ENCODE peak calls at places on chromosome 3, in six cellular contexts. K is CD8-positive, alpha-beta T cell; C is tibial artery; P is lung; U is esophagus squamous epithelium; B is AG04450. D is an unnamed sample.

GRCh38 chr3:101072299-101072698 is 79.1 kb upstream of the ABI3BP start:
- DNase-seq in K (no peak), B (no peak), U (no peak), P (no peak), C (no peak), D (no peak)

GRCh38 chr3:113844622-113845222 is 6.1 kb downstream of the GRAMD1C start:
- DNase-seq in B (no peak), K (no peak), C (no peak), P (no peak), U (no peak), D (no peak)

GRCh38 chr3:54897028-54897711 is 30.7 kb downstream of the LRTM1 start:
- DNase-seq in B (peak), P (no peak), U (no peak), C (no peak), K (no peak), D (no peak)

GRCh38 chr3:142940472-142940871 is 23.0 kb downstream of the PAQR9 start:
- DNase-seq in C (no peak), K (no peak), B (no peak), U (no peak), P (no peak), D (no peak)

GRCh38 chr3:129563850-129564535 is 21.0 kb downstream of the H1-8 start:
- DNase-seq in P (no peak), B (no peak), U (no peak), C (no peak), K (no peak), D (no peak)

GRCh38 chr3:20054549-20054987 is 14.3 kb downstream of the KAT2B start:
- DNase-seq in B (no peak), K (peak), C (peak), U (peak), P (peak), D (no peak)

GRCh38 chr3:183340222-183340621 is 87.2 kb downstream of the B3GNT5 start:
- DNase-seq in P (no peak), C (no peak), U (no peak), B (no peak), K (no peak), D (no peak)

GRCh38 chr3:140922634-140923033 is 19.0 kb upstream of the SLC25A36 start:
- DNase-seq in U (no peak), K (no peak), B (no peak), P (no peak), C (no peak), D (no peak)

GRCh38 chr3:9064853-9065252 is 101.6 kb upstream of the RAD18 start:
- DNase-seq in P (no peak), C (no peak), K (no peak), B (no peak), U (no peak), D (no peak)

GRCh38 chr3:3356836-3357235 is 177.3 kb upstream of the CRBN start:
- DNase-seq in K (no peak), P (no peak), C (no peak), B (no peak), U (no peak), D (no peak)

GRCh38 chr3:173395073-173395411 is 2.5 kb upstream of the NLGN1 start:
- DNase-seq in U (no peak), C (no peak), B (no peak), P (no peak), K (no peak), D (no peak)

GRCh38 chr3:196667056-196667844 is 27.8 kb downstream of the NRROS start:
- DNase-seq in C (no peak), P (no peak), B (no peak), U (no peak), K (no peak), D (no peak)

GRCh38 chr3:132326251-132326650 is 9.0 kb downstream of the ACP3 start:
- DNase-seq in K (no peak), B (no peak), P (no peak), U (no peak), C (no peak), D (no peak)

GRCh38 chr3:61684386-61684785 is 123.0 kb downstream of the PTPRG start:
- DNase-seq in K (no peak), B (no peak), U (no peak), P (no peak), C (no peak), D (no peak)

GRCh38 chr3:148450819-148451218 is 246.9 kb upstream of the AGTR1 start:
- DNase-seq in B (no peak), C (no peak), K (no peak), P (no peak), U (no peak), D (no peak)

GRCh38 chr3:63809607-63810006 is 9.5 kb upstream of the C3orf49 start:
- DNase-seq in K (no peak), U (no peak), B (no peak), P (no peak), C (no peak), D (peak)

GRCh38 chr3:177420643-177421042 is 223.4 kb upstream of the TBL1XR1 start:
- DNase-seq in B (no peak), K (no peak), C (no peak), U (no peak), P (no peak), D (no peak)

GRCh38 chr3:143084856-143085731 is 34.5 kb upstream of the CHST2 start:
- DNase-seq in U (no peak), P (no peak), K (no peak), C (no peak), B (no peak), D (peak)

GRCh38 chr3:120615863-120616599 is 19.9 kb downstream of the NDUFB4 start:
- DNase-seq in B (no peak), U (no peak), K (no peak), C (peak), P (peak), D (peak)

GRCh38 chr3:69683076-69683806 is 56.0 kb upstream of the MITF start:
- DNase-seq in B (no peak), U (no peak), K (no peak), C (no peak), P (no peak), D (no peak)

GRCh38 chr3:21447471-21448205 is 303.4 kb downstream of the ZNF385D start:
- DNase-seq in P (no peak), B (no peak), C (no peak), K (no peak), U (no peak), D (peak)

GRCh38 chr3:181755959-181756358 is 44.2 kb downstream of the SOX2 start:
- DNase-seq in C (no peak), K (no peak), U (no peak), B (no peak), P (no peak), D (no peak)

DNA sequence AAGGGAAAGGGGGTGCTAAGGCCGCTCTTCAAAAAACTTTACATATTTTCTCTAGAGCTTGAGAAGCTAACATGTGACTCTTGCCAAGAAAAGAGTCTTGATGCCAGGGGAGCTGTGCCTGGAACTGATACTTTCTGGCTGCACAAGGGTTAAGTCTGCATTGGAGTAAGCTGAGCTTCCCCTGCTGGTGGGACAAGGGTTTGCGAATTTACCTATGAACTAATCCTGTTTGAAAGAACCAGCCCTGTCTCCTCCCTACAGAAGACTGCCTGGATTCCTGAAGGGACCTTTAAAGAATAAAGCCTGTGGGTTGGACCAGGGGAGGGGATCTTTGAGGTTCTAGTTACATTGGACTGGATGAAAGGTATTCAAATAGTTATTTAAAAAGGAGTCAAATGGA is 58.3 kb upstream of the EPHA3 start:
- DNase-seq in P (no peak), K (no peak), U (no peak), C (no peak), B (no peak), D (no peak)
- TF ChIP-seq CTCF in P (no peak), K (no peak), U (no peak), C (no peak), B (peak), D (peak)

GRCh38 chr3:42157915-42158538 is 66.9 kb downstream of the TRAK1 start:
- DNase-seq in C (no peak), B (no peak), U (no peak), P (no peak), K (no peak), D (no peak)

GRCh38 chr3:42161050-42161935 is 70.1 kb downstream of the TRAK1 start:
- DNase-seq in C (no peak), B (no peak), K (no peak), P (no peak), U (no peak), D (no peak)

GRCh38 chr3:42159706-42160472 is 68.7 kb downstream of the TRAK1 start:
- DNase-seq in C (peak), P (peak), B (no peak), U (no peak), K (peak), D (no peak)

GRCh38 chr3:42162462-42162861 is 71.3 kb downstream of the TRAK1 start:
- DNase-seq in P (no peak), C (no peak), B (no peak), U (no peak), K (no peak), D (no peak)

DNA sequence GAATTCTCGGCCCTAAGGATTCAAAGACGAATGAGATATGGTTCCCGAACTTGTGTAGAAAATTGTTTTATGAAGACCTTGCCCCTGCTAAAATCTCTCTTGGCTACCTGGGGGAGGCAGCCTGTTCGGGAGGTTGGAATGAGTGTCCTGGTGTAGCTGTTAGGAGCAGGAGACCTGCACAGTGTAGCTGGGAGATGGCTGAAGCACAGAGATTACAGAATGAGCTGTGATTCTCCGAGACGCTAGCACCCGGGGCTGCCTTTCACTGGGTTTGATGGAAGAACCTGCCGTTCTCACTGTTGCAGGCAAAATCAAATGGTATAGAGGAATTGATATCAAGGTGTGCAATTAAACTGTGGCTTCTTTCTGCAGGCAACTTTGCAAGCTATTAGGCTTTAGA is 68.0 kb downstream of the TRAK1 start:
- DNase-seq in P (no peak), B (no peak), C (no peak), K (no peak), U (no peak), D (no peak)
- H3K4me3 ChIP-seq in P (no peak), B (no peak), C (no peak), K (no peak), U (no peak), D (no peak)

DNA sequence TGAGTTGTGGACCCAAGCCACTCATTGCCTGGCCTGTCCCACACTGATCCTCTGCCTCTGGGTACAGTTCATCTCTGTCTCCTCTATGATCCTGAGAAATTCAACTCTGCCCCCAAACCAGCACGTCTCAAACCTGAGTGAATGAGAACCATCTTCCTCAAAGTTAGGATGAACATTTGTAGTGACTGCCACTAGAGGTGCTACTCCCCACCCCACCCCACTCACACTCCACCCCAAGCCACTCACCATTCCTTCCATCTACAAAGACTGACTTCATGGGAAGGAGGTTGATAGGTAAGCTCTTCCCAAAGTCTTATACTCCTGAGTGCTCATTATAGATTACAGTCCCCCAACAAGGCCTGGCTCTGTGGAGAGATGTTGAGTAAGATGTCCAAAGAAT is 43.8 kb downstream of the NEK10 start:
- DNase-seq in B (no peak), U (no peak), P (no peak), K (no peak), C (no peak), D (no peak)
- TF ChIP-seq CTCF in B (peak), U (no peak), P (no peak), K (no peak), C (no peak), D (peak)

DNA sequence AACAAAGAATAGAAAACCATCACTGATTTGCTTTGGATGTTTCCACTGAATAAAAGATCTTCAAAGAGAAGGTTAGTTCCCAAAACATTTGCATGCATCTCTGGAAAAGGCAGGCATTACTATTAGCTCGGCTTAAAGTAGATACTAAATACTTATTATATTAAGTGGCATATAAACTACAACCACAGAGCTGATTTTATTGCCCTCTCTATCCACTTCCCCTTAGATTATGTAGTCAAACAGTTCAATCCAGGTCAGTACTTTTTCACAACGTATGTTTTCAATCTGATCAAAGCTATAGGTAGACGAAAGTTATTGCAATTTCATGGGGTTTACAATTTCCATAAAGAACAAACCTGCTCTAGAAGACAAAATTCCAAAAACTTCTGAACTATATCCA is 1.3 kb downstream of the B4GALT4 start:
- DNase-seq in K (no peak), P (no peak), C (no peak), B (no peak), U (no peak), D (no peak)
- H3K4me3 ChIP-seq in K (no peak), P (no peak), C (peak), B (peak), U (peak), D (peak)

GRCh38 chr3:192409838-192410683 is 317.3 kb downstream of the FGF12 start:
- DNase-seq in U (no peak), K (no peak), B (no peak), P (no peak), C (no peak), D (no peak)
- TF ChIP-seq CTCF in U (no peak), K (no peak), B (no peak), P (no peak), C (no peak), D (no peak)

DNA sequence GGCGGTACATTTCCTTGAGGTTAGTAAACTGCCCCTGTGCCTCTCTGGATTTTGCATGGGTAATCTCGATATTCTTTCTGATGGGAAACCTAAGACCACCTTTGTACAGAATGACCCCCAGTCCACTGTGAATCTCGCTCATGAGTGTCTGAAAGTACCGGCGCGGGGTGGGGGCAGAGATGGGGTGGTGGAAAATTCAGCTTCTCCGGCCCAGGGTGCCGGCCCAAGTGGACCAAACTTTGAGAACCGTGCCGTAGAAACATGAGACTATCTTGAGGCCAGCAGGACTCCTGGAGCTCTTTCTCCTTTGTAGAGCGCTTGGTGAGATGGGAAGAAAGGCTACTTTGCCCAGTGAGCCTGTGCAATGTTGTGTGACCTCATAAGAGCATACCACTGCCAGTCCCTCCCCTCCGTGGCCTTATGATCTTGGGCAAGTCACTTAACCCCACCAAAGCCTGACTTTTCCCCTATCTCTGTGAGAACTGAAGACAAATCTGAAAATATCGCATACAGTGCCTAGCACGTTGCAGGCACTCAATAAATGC is 40.3 kb upstream of the VEPH1 start:
- DNase-seq in P (no peak), U (no peak), C (no peak), B (no peak), K (no peak), D (no peak)
- H3K4me3 ChIP-seq in P (peak), U (peak), C (peak), B (peak), K (no peak), D (peak)

GRCh38 chr3:43926073-43926472 is 235.3 kb downstream of the ABHD5 start:
- DNase-seq in K (no peak), C (no peak), U (no peak), P (no peak), B (no peak), D (no peak)
- TF ChIP-seq CTCF in K (no peak), C (no peak), U (no peak), P (no peak), B (no peak), D (no peak)